ENCODE peak calls at places on chromosomes 5 and 9, in six cellular contexts. K is adrenal gland; R is C1 segment of cervical spinal cord; O is nephron progenitor cell; N is naive thymus-derived CD8-positive, alpha-beta T cell; B is amniotic stem cell. I is an unnamed sample.

GRCh38 chr9:99634185-99634584 is 187.5 kb upstream of the NR4A3 start:
- DNase-seq in K (no peak), R (no peak), O (no peak), N (no peak), B (no peak), I (no peak)

GRCh38 chr9:38200431-38200830 is 131.4 kb upstream of the SHB start:
- DNase-seq in K (no peak), R (no peak), O (no peak), N (no peak), B (no peak), I (no peak)

GRCh38 chr9:125066839-125067619 is 76.3 kb downstream of the SCAI start:
- DNase-seq in K (no peak), R (no peak), O (no peak), N (no peak), B (no peak), I (no peak)

GRCh38 chr5:59058977-59059687 is 476.3 kb downstream of the RAB3C start:
- DNase-seq in K (no peak), R (no peak), O (no peak), N (no peak), B (no peak), I (no peak)

GRCh38 chr9:119453490-119453911 is 84.3 kb upstream of the BRINP1 start:
- DNase-seq in K (peak; percentile 32), R (no peak), O (no peak), N (no peak), B (no peak), I (no peak)

GRCh38 chr9:16275795-16276624 is 594.5 kb downstream of the BNC2 start:
- DNase-seq in K (no peak), R (no peak), O (no peak), N (no peak), B (no peak), I (no peak)

GRCh38 chr5:138809391-138809790 is 56.2 kb downstream of the CTNNA1 start:
- DNase-seq in K (no peak), R (no peak), O (no peak), N (no peak), B (no peak), I (no peak)

GRCh38 chr9:121340676-121341392 is 29.2 kb downstream of the STOM start:
- DNase-seq in K (no peak), R (no peak), O (no peak), N (no peak), B (no peak), I (no peak)

GRCh38 chr5:155886311-155887031 is 440.5 kb upstream of the SGCD start:
- DNase-seq in K (no peak), R (no peak), O (no peak), N (no peak), B (no peak), I (no peak)

GRCh38 chr5:94740328-94740727 is 121.9 kb downstream of the SLF1 start:
- DNase-seq in K (no peak), R (no peak), O (no peak), N (no peak), B (no peak), I (no peak)

GRCh38 chr5:1228121-1228520 is 2.9 kb downstream of the SLC6A18 start:
- DNase-seq in K (no peak), R (no peak), O (no peak), N (no peak), B (no peak), I (no peak)

GRCh38 chr9:136361047-136361756 is 2.3 kb downstream of the DNLZ start:
- DNase-seq in K (no peak), R (no peak), O (no peak), N (no peak), B (no peak), I (no peak)

GRCh38 chr9:120902824-120903608 is 23.6 kb downstream of the TRAF1 start:
- DNase-seq in K (no peak), R (no peak), O (no peak), N (no peak), B (no peak), I (no peak)

GRCh38 chr9:81671880-81672280 is 17.5 kb downstream of the TLE1 start:
- DNase-seq in K (peak; percentile 97), R (peak; percentile 18), O (no peak), N (no peak), B (no peak), I (no peak)

GRCh38 chr5:180533845-180534244 is 39.7 kb downstream of the CNOT6 start:
- DNase-seq in K (no peak), R (no peak), O (no peak), N (no peak), B (no peak), I (no peak)

GRCh38 chr9:19550009-19550408 is 141.2 kb downstream of the ACER2 start:
- DNase-seq in K (no peak), R (no peak), O (no peak), N (no peak), B (no peak), I (no peak)

GRCh38 chr9:26129216-26129615 is 451.0 kb upstream of the TUSC1 start:
- DNase-seq in K (no peak), R (no peak), O (no peak), N (no peak), B (no peak), I (no peak)

GRCh38 chr5:157839157-157839795 is 19.7 kb downstream of the CLINT1 start:
- DNase-seq in K (no peak), R (no peak), O (no peak), N (no peak), B (no peak), I (no peak)

GRCh38 chr9:125346351-125346750 is 84.7 kb downstream of the GAPVD1 start:
- DNase-seq in K (no peak), R (no peak), O (no peak), N (no peak), B (no peak), I (no peak)

GRCh38 chr5:176697267-176697928 is 50.1 kb downstream of the TSPAN17 start:
- DNase-seq in K (no peak), R (no peak), O (no peak), N (no peak), B (no peak), I (no peak)